ENCODE peak calls at places on chromosomes 1 and 21, in nine cellular contexts. L, T, Q, V, A, W, E, N and F are unnamed samples.

GRCh38 chr1:240562111-240562590 is 49.8 kb downstream of the GREM2 start:
- DNase-seq in L (no peak), T (peak), Q (no peak), V (no peak), A (no peak), W (peak), E (no peak), N (no peak), F (no peak)

GRCh38 chr1:27342778-27343638 is 1.2 kb downstream of the SYTL1 start:
- DNase-seq in L (peak), T (no peak), Q (no peak), V (no peak), A (no peak), W (no peak), E (no peak), N (peak), F (no peak)

GRCh38 chr1:161792740-161793139 is 26.6 kb downstream of the ATF6 start:
- DNase-seq in L (no peak), T (no peak), Q (peak), V (no peak), A (peak), W (peak), E (no peak), N (no peak), F (no peak)

GRCh38 chr1:39805385-39805784 is 16.7 kb upstream of the BMP8B start:
- DNase-seq in L (no peak), T (no peak), Q (no peak), V (no peak), A (no peak), W (no peak), E (no peak), N (no peak), F (no peak)

GRCh38 chr21:44366586-44367211 is 13.3 kb downstream of the TRPM2 start:
- DNase-seq in L (no peak), T (no peak), Q (no peak), V (no peak), A (no peak), W (no peak), E (no peak), N (no peak), F (no peak)

GRCh38 chr1:80375662-80376061 is 1369.1 kb upstream of the ADGRL4 start:
- DNase-seq in L (no peak), T (no peak), Q (peak), V (no peak), A (no peak), W (peak), E (no peak), N (no peak), F (no peak)

GRCh38 chr1:212177542-212177941 is 107.7 kb upstream of the PPP2R5A start:
- DNase-seq in L (no peak), T (no peak), Q (no peak), V (no peak), A (no peak), W (no peak), E (no peak), N (no peak), F (no peak)

GRCh38 chr21:45029298-45029967 is 44.9 kb upstream of the ADARB1 start:
- DNase-seq in L (no peak), T (no peak), Q (peak), V (peak), A (no peak), W (no peak), E (peak), N (no peak), F (no peak)

GRCh38 chr1:47669081-47669585 is 231.3 kb downstream of the FOXD2 start:
- DNase-seq in L (peak), T (no peak), Q (no peak), V (no peak), A (no peak), W (no peak), E (no peak), N (no peak), F (no peak)

GRCh38 chr1:53580739-53581475 is 121.7 kb downstream of the DMRTB1 start:
- DNase-seq in L (no peak), T (peak), Q (no peak), V (no peak), A (no peak), W (no peak), E (no peak), N (peak), F (no peak)

GRCh38 chr21:44304846-44305245 is 5.0 kb downstream of the PFKL start:
- DNase-seq in L (peak), T (peak), Q (peak), V (no peak), A (peak), W (no peak), E (no peak), N (peak), F (no peak)

GRCh38 chr1:204340137-204340536 is 19.6 kb downstream of the PLEKHA6 start:
- DNase-seq in L (no peak), T (no peak), Q (no peak), V (no peak), A (no peak), W (no peak), E (no peak), N (no peak), F (no peak)

GRCh38 chr1:244974550-244974949 is 110.2 kb upstream of the HNRNPU start:
- DNase-seq in L (no peak), T (no peak), Q (no peak), V (no peak), A (no peak), W (no peak), E (no peak), N (no peak), F (no peak)

GRCh38 chr1:3551711-3552110 is 59.6 kb downstream of the MEGF6 start:
- DNase-seq in L (no peak), T (no peak), Q (no peak), V (no peak), A (no peak), W (no peak), E (no peak), N (no peak), F (no peak)

GRCh38 chr1:185420588-185421081 is 103.6 kb upstream of the IVNS1ABP start:
- DNase-seq in L (no peak), T (no peak), Q (no peak), V (no peak), A (no peak), W (no peak), E (no peak), N (no peak), F (no peak)

GRCh38 chr1:46211051-46211450 is 7.9 kb downstream of the LURAP1 start:
- DNase-seq in L (no peak), T (no peak), Q (no peak), V (no peak), A (peak), W (no peak), E (no peak), N (no peak), F (no peak)

GRCh38 chr1:109078317-109078716 is 2.5 kb upstream of the TAF13 start:
- DNase-seq in L (no peak), T (no peak), Q (no peak), V (no peak), A (no peak), W (no peak), E (no peak), N (no peak), F (no peak)

GRCh38 chr1:74733616-74734484 is 898 bp downstream of the TYW3 start:
- DNase-seq in L (peak), T (no peak), Q (peak), V (no peak), A (peak), W (peak), E (no peak), N (no peak), F (no peak)

GRCh38 chr1:23779826-23780371 is 1.7 kb downstream of the PITHD1 start:
- DNase-seq in L (no peak), T (no peak), Q (no peak), V (no peak), A (peak), W (peak), E (no peak), N (no peak), F (no peak)

GRCh38 chr21:36708512-36709029 is 9.7 kb downstream of the SIM2 start:
- DNase-seq in L (no peak), T (no peak), Q (no peak), V (no peak), A (no peak), W (no peak), E (no peak), N (no peak), F (no peak)

GRCh38 chr1:54398963-54399528 is 7.1 kb downstream of the SSBP3 start:
- DNase-seq in L (no peak), T (no peak), Q (no peak), V (no peak), A (no peak), W (no peak), E (no peak), N (no peak), F (no peak)

GRCh38 chr21:44836349-44836665 is 18.4 kb upstream of the SUMO3 start:
- DNase-seq in L (no peak), T (no peak), Q (no peak), V (no peak), A (no peak), W (no peak), E (no peak), N (no peak), F (no peak)

GRCh38 chr1:93616996-93617669 is 64.5 kb downstream of the BCAR3 start:
- DNase-seq in L (peak), T (no peak), Q (peak), V (no peak), A (peak), W (no peak), E (peak), N (no peak), F (no peak)

GRCh38 chr1:214108097-214108446 is 120.3 kb downstream of the PROX1 start:
- DNase-seq in L (no peak), T (no peak), Q (no peak), V (no peak), A (no peak), W (no peak), E (no peak), N (no peak), F (no peak)

GRCh38 chr1:114745351-114745750 is 12.4 kb downstream of the CSDE1 start:
- DNase-seq in L (no peak), T (no peak), Q (no peak), V (no peak), A (peak), W (no peak), E (no peak), N (no peak), F (no peak)

GRCh38 chr1:199490804-199491527 is 536.5 kb upstream of the NR5A2 start:
- DNase-seq in L (no peak), T (no peak), Q (peak), V (no peak), A (no peak), W (peak), E (no peak), N (no peak), F (no peak)

GRCh38 chr1:209405183-209405823 is 178.2 kb upstream of the CAMK1G start:
- DNase-seq in L (no peak), T (no peak), Q (peak), V (no peak), A (no peak), W (peak), E (no peak), N (no peak), F (no peak)

GRCh38 chr1:209512821-209513220 is 70.7 kb upstream of the CAMK1G start:
- DNase-seq in L (no peak), T (no peak), Q (no peak), V (no peak), A (no peak), W (no peak), E (no peak), N (no peak), F (no peak)

GRCh38 chr1:172932981-172933380 is 117.8 kb downstream of the TNFSF18 start:
- DNase-seq in L (no peak), T (no peak), Q (no peak), V (no peak), A (no peak), W (no peak), E (no peak), N (no peak), F (no peak)

GRCh38 chr1:114979278-114979891 is 50.2 kb upstream of the TSHB start:
- DNase-seq in L (peak), T (peak), Q (peak), V (no peak), A (peak), W (peak), E (peak), N (no peak), F (peak)

GRCh38 chr1:155725142-155725541 is 36.3 kb downstream of the DAP3 start:
- DNase-seq in L (no peak), T (no peak), Q (no peak), V (no peak), A (no peak), W (no peak), E (no peak), N (no peak), F (no peak)

GRCh38 chr21:17921579-17922530 is 102.7 kb upstream of the C21orf91 start:
- DNase-seq in L (no peak), T (no peak), Q (peak), V (no peak), A (peak), W (peak), E (no peak), N (no peak), F (no peak)

GRCh38 chr21:34031835-34032370 is 41.5 kb upstream of the MRPS6 start:
- DNase-seq in L (peak), T (no peak), Q (no peak), V (no peak), A (no peak), W (no peak), E (no peak), N (no peak), F (no peak)

GRCh38 chr1:210310562-210310961 is 18.1 kb upstream of the HHAT start:
- DNase-seq in L (no peak), T (no peak), Q (no peak), V (no peak), A (no peak), W (no peak), E (no peak), N (no peak), F (no peak)

GRCh38 chr1:236753554-236753953 is 41.5 kb upstream of the MTR start:
- DNase-seq in L (no peak), T (peak), Q (peak), V (no peak), A (no peak), W (no peak), E (no peak), N (no peak), F (no peak)
- TF ChIP-seq CTCF in L (no peak), T (no peak), Q (no peak), V (no peak), A (no peak), W (peak), E (peak), N (no peak), F (no peak)

DNA sequence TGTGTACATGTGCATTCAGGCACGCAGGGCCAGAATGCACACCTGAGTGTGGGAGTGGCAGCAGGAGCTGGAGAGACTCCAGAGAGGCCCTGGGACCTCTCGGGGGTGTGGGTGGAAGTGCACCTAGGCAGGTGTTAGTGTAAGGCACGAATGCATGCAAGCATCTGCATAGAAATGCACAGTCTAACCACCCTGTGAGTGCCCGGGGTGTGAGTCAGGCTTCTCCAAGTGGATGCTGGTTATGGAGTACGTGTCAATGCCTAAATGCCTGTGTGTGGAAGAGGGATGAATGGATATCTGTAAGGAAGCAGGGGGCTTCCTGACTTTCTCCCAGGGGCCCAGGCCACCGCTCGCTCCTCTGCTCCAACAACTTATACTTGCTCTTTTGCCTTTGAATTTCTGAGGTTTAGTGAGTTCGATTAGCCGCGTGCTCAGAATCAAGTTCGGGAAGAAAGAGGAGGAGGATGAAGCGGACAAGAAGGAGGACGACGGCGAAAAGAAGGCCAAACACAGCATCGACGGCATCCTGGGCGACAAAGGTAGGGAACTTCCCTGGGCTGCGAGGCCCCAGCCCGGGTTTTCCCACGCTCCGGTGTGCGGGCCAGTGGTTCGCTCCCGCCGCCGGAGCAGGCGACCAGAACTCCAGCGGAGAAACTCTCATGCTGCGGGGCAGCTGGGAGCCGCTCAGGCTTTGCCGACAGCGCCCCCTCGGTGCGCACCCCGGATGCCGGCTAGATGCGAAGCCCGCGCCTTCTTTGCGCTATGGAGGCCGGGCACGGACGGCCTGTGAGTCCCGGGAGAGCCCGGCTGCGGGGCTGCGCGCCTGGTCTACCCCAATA is 5.4 kb downstream of the PAX7 start:
- DNase-seq in L (no peak), T (peak), Q (no peak), V (no peak), A (no peak), W (no peak), E (no peak), N (no peak), F (no peak)
- TF ChIP-seq CTCF in L (no peak), T (peak), Q (no peak), V (no peak), A (no peak), W (no peak), E (no peak), N (no peak), F (no peak)

DNA sequence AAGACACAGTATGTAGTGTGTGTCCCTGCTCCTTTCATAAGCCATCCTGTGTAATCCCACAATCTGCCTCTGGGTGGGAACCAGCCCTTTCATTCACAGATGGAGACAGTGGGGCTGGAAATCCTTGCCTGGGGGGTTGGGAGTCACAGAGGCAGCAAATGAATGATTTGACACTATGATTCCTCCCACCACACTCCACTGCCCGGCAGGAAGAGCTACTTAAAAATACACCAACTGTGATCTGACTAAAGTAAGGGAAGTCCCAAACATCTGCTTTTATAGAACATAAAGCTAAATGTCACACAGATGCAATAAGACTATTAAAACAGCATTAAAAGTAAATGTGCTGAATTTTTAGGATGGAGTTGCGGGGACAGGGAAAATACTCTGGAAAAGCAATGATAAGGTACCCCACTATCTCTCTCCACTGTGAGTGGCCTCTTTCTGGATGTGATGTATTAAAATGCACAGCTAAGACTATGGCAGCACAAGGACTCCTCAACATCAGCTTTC is 4.3 kb downstream of the PARP1 start:
- DNase-seq in L (no peak), T (peak), Q (peak), V (no peak), A (peak), W (peak), E (no peak), N (no peak), F (no peak)
- TF ChIP-seq CTCF in L (no peak), T (peak), Q (peak), V (peak), A (no peak), W (peak), E (peak), N (no peak), F (no peak)

DNA sequence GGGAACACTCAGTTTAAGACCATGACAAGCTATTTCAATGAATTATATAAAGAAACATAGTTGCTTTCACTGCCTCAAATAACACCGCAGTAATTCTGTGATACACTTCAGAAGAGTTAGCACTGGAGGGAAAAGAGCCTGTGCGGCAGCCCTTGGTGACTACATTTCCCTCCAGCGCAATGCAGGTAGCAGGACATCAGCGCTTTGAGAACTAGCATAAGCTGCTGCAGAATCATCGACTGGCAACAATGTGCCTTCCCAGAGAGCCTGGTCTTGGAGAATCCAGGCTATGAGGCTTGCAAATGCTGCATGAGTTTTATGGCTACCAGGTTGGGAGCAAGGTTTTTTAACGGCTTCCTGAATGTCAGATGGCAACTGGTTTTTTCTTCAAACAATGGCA is 7.5 kb downstream of the NRIP1 start:
- DNase-seq in L (peak), T (no peak), Q (no peak), V (no peak), A (no peak), W (no peak), E (no peak), N (no peak), F (no peak)
- TF ChIP-seq CTCF in L (no peak), T (no peak), Q (no peak), V (no peak), A (no peak), W (no peak), E (no peak), N (no peak), F (no peak)

GRCh38 chr1:21321963-21322680 is 31.9 kb upstream of the ECE1 start:
- DNase-seq in L (no peak), T (no peak), Q (no peak), V (no peak), A (no peak), W (no peak), E (no peak), N (no peak), F (no peak)
- TF ChIP-seq CTCF in L (no peak), T (no peak), Q (peak), V (no peak), A (no peak), W (peak), E (no peak), N (no peak), F (no peak)

DNA sequence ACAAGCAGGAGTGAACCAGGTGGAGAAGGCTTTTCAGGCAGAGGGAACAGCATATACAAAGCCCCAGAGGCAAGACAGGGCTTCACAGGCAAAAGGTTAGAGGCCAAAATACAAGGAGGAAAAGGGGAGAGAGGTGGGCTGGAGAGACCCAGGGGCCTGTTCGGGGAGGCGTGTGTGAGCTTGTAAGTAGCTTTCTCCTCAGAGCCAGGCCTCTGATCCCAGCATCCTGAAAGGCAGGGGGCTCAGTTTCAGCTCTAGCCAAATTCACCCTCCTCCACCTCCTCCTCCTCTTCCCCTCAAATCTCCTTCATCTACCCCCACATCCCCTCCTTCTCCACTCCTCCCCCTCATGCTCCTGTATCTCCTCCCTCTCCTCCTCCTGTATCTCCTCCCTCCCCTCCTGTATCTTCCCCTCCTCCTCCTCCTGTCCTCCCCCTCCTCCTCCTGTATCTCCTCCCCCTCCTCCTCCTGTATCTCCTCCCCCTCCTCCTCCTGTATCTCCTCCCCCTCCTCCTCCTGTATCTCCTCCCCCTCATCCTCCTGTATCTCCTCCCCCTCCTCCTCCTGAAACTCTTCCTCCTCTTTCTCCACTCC is 148.6 kb downstream of the ST6GALNAC5 start:
- DNase-seq in L (no peak), T (no peak), Q (no peak), V (no peak), A (no peak), W (no peak), E (no peak), N (no peak), F (no peak)
- TF ChIP-seq CTCF in L (no peak), T (no peak), Q (no peak), V (no peak), A (no peak), W (no peak), E (no peak), N (no peak), F (no peak)